ENCODE peak calls at places on chromosome 18, in eight cellular contexts. One of them, this sample, is unnamed.

GRCh38 chr18:58911766-58912165 is 47.1 kb downstream of the ZNF532 start:
- DNase-seq in EH: peak; percentile 44
- DNase-seq in kidney tubule cell: peak; percentile 61
- DNase-seq in CD4-positive, alpha-beta T cell: no peak
- DNase-seq in germinal center: no peak
- DNase-seq in activated CD8-positive, alpha-beta T cell treated with anti-CD3 and anti-CD28 coated beads, Interleukin-2, amount 10 ng/mL, durations not matched to agents 7 days and 5 days: no peak
- DNase-seq in HFFc6: no peak
- DNase-seq in Right ventricle myocardium superior: no peak
- DNase-seq in this sample: no peak

GRCh38 chr18:57430983-57431382 is 4.2 kb upstream of the ONECUT2 start:
- DNase-seq in EH: no peak
- DNase-seq in kidney tubule cell: no peak
- DNase-seq in CD4-positive, alpha-beta T cell: no peak
- DNase-seq in germinal center: no peak
- DNase-seq in activated CD8-positive, alpha-beta T cell treated with anti-CD3 and anti-CD28 coated beads, Interleukin-2, amount 10 ng/mL, durations not matched to agents 7 days and 5 days: no peak
- DNase-seq in HFFc6: no peak
- DNase-seq in Right ventricle myocardium superior: no peak
- DNase-seq in this sample: no peak

GRCh38 chr18:50297621-50298442 is 10.3 kb upstream of the CXXC1 start:
- DNase-seq in EH: peak; percentile 80
- DNase-seq in kidney tubule cell: peak; percentile 75
- DNase-seq in CD4-positive, alpha-beta T cell: peak; percentile 65
- DNase-seq in germinal center: peak; percentile 88
- DNase-seq in activated CD8-positive, alpha-beta T cell treated with anti-CD3 and anti-CD28 coated beads, Interleukin-2, amount 10 ng/mL, durations not matched to agents 7 days and 5 days: peak; percentile 89
- DNase-seq in HFFc6: no peak
- DNase-seq in Right ventricle myocardium superior: peak; percentile 89
- DNase-seq in this sample: peak; percentile 79

GRCh38 chr18:47996091-47996541 is 65.7 kb upstream of the SMAD2 start:
- DNase-seq in EH: no peak
- DNase-seq in kidney tubule cell: peak; percentile 32
- DNase-seq in CD4-positive, alpha-beta T cell: no peak
- DNase-seq in germinal center: no peak
- DNase-seq in activated CD8-positive, alpha-beta T cell treated with anti-CD3 and anti-CD28 coated beads, Interleukin-2, amount 10 ng/mL, durations not matched to agents 7 days and 5 days: no peak
- DNase-seq in HFFc6: no peak
- DNase-seq in Right ventricle myocardium superior: no peak
- DNase-seq in this sample: no peak

GRCh38 chr18:45741056-45741455 is 17.1 kb downstream of the SLC14A1 start:
- DNase-seq in EH: no peak
- DNase-seq in kidney tubule cell: no peak
- DNase-seq in CD4-positive, alpha-beta T cell: no peak
- DNase-seq in germinal center: no peak
- DNase-seq in activated CD8-positive, alpha-beta T cell treated with anti-CD3 and anti-CD28 coated beads, Interleukin-2, amount 10 ng/mL, durations not matched to agents 7 days and 5 days: no peak
- DNase-seq in HFFc6: no peak
- DNase-seq in Right ventricle myocardium superior: no peak
- DNase-seq in this sample: no peak

GRCh38 chr18:79406708-79407107 is 11.0 kb downstream of the NFATC1 start:
- DNase-seq in EH: no peak
- DNase-seq in kidney tubule cell: no peak
- DNase-seq in CD4-positive, alpha-beta T cell: no peak
- DNase-seq in germinal center: no peak
- DNase-seq in activated CD8-positive, alpha-beta T cell treated with anti-CD3 and anti-CD28 coated beads, Interleukin-2, amount 10 ng/mL, durations not matched to agents 7 days and 5 days: no peak
- DNase-seq in HFFc6: no peak
- DNase-seq in Right ventricle myocardium superior: peak; percentile 37
- DNase-seq in this sample: no peak

GRCh38 chr18:79627750-79628294 is 51.8 kb upstream of the CTDP1 start:
- DNase-seq in EH: no peak
- DNase-seq in kidney tubule cell: no peak
- DNase-seq in CD4-positive, alpha-beta T cell: no peak
- DNase-seq in germinal center: no peak
- DNase-seq in activated CD8-positive, alpha-beta T cell treated with anti-CD3 and anti-CD28 coated beads, Interleukin-2, amount 10 ng/mL, durations not matched to agents 7 days and 5 days: no peak
- DNase-seq in HFFc6: no peak
- DNase-seq in Right ventricle myocardium superior: no peak
- DNase-seq in this sample: no peak

GRCh38 chr18:58887613-58887963 is 22.9 kb downstream of the ZNF532 start:
- DNase-seq in EH: no peak
- DNase-seq in kidney tubule cell: peak; percentile 80
- DNase-seq in CD4-positive, alpha-beta T cell: no peak
- DNase-seq in germinal center: peak; percentile 49
- DNase-seq in activated CD8-positive, alpha-beta T cell treated with anti-CD3 and anti-CD28 coated beads, Interleukin-2, amount 10 ng/mL, durations not matched to agents 7 days and 5 days: peak; percentile 38
- DNase-seq in HFFc6: no peak
- DNase-seq in Right ventricle myocardium superior: peak; percentile 84
- DNase-seq in this sample: peak; percentile 74

GRCh38 chr18:51009071-51009470 is 20.9 kb upstream of the SMAD4 start:
- DNase-seq in EH: peak; percentile 21
- DNase-seq in kidney tubule cell: peak; percentile 94
- DNase-seq in CD4-positive, alpha-beta T cell: no peak
- DNase-seq in germinal center: no peak
- DNase-seq in activated CD8-positive, alpha-beta T cell treated with anti-CD3 and anti-CD28 coated beads, Interleukin-2, amount 10 ng/mL, durations not matched to agents 7 days and 5 days: no peak
- DNase-seq in HFFc6: no peak
- DNase-seq in Right ventricle myocardium superior: no peak
- DNase-seq in this sample: peak; percentile 44

GRCh38 chr18:61199131-61199903 is 133.9 kb upstream of the CDH20 start:
- DNase-seq in EH: peak; percentile 12
- DNase-seq in kidney tubule cell: peak; percentile 21
- DNase-seq in CD4-positive, alpha-beta T cell: no peak
- DNase-seq in germinal center: no peak
- DNase-seq in activated CD8-positive, alpha-beta T cell treated with anti-CD3 and anti-CD28 coated beads, Interleukin-2, amount 10 ng/mL, durations not matched to agents 7 days and 5 days: no peak
- DNase-seq in HFFc6: peak; percentile 0
- DNase-seq in Right ventricle myocardium superior: no peak
- DNase-seq in this sample: no peak

GRCh38 chr18:74906189-74906588 is 302.8 kb downstream of the PTGR3 start:
- DNase-seq in EH: no peak
- DNase-seq in kidney tubule cell: no peak
- DNase-seq in CD4-positive, alpha-beta T cell: no peak
- DNase-seq in germinal center: no peak
- DNase-seq in activated CD8-positive, alpha-beta T cell treated with anti-CD3 and anti-CD28 coated beads, Interleukin-2, amount 10 ng/mL, durations not matched to agents 7 days and 5 days: no peak
- DNase-seq in HFFc6: no peak
- DNase-seq in Right ventricle myocardium superior: no peak
- DNase-seq in this sample: no peak

GRCh38 chr18:8998481-8999217 is 103.8 kb upstream of the NDUFV2 start:
- DNase-seq in EH: peak; percentile 78
- DNase-seq in kidney tubule cell: no peak
- DNase-seq in CD4-positive, alpha-beta T cell: no peak
- DNase-seq in germinal center: no peak
- DNase-seq in activated CD8-positive, alpha-beta T cell treated with anti-CD3 and anti-CD28 coated beads, Interleukin-2, amount 10 ng/mL, durations not matched to agents 7 days and 5 days: no peak
- DNase-seq in HFFc6: no peak
- DNase-seq in Right ventricle myocardium superior: no peak
- DNase-seq in this sample: peak; percentile 43

GRCh38 chr18:44917865-44918476 is 237.3 kb downstream of the SETBP1 start:
- DNase-seq in EH: no peak
- DNase-seq in kidney tubule cell: no peak
- DNase-seq in CD4-positive, alpha-beta T cell: no peak
- DNase-seq in germinal center: no peak
- DNase-seq in activated CD8-positive, alpha-beta T cell treated with anti-CD3 and anti-CD28 coated beads, Interleukin-2, amount 10 ng/mL, durations not matched to agents 7 days and 5 days: no peak
- DNase-seq in HFFc6: no peak
- DNase-seq in Right ventricle myocardium superior: no peak
- DNase-seq in this sample: no peak

GRCh38 chr18:24031318-24031717 is 16.8 kb downstream of the TTC39C start:
- DNase-seq in EH: no peak
- DNase-seq in kidney tubule cell: no peak
- DNase-seq in CD4-positive, alpha-beta T cell: no peak
- DNase-seq in germinal center: no peak
- DNase-seq in activated CD8-positive, alpha-beta T cell treated with anti-CD3 and anti-CD28 coated beads, Interleukin-2, amount 10 ng/mL, durations not matched to agents 7 days and 5 days: no peak
- DNase-seq in HFFc6: no peak
- DNase-seq in Right ventricle myocardium superior: no peak
- DNase-seq in this sample: no peak

GRCh38 chr18:14089781-14090180 is 42.5 kb downstream of the ZNF519 start:
- DNase-seq in EH: peak; percentile 12
- DNase-seq in kidney tubule cell: peak; percentile 37
- DNase-seq in CD4-positive, alpha-beta T cell: no peak
- DNase-seq in germinal center: no peak
- DNase-seq in activated CD8-positive, alpha-beta T cell treated with anti-CD3 and anti-CD28 coated beads, Interleukin-2, amount 10 ng/mL, durations not matched to agents 7 days and 5 days: no peak
- DNase-seq in HFFc6: no peak
- DNase-seq in Right ventricle myocardium superior: no peak
- DNase-seq in this sample: peak; percentile 37

GRCh38 chr18:33804258-33804657 is 226.2 kb downstream of the ASXL3 start:
- DNase-seq in EH: no peak
- DNase-seq in kidney tubule cell: peak; percentile 72
- DNase-seq in CD4-positive, alpha-beta T cell: no peak
- DNase-seq in germinal center: no peak
- DNase-seq in activated CD8-positive, alpha-beta T cell treated with anti-CD3 and anti-CD28 coated beads, Interleukin-2, amount 10 ng/mL, durations not matched to agents 7 days and 5 days: no peak
- DNase-seq in HFFc6: no peak
- DNase-seq in Right ventricle myocardium superior: no peak
- DNase-seq in this sample: no peak

GRCh38 chr18:58449366-58449935 is 179.4 kb downstream of the ALPK2 start:
- DNase-seq in EH: peak; percentile 21
- DNase-seq in kidney tubule cell: peak; percentile 75
- DNase-seq in CD4-positive, alpha-beta T cell: no peak
- DNase-seq in germinal center: no peak
- DNase-seq in activated CD8-positive, alpha-beta T cell treated with anti-CD3 and anti-CD28 coated beads, Interleukin-2, amount 10 ng/mL, durations not matched to agents 7 days and 5 days: no peak
- DNase-seq in HFFc6: peak; percentile 11
- DNase-seq in Right ventricle myocardium superior: no peak
- DNase-seq in this sample: peak; percentile 24

GRCh38 chr18:66795011-66795410 is 191.1 kb upstream of the CDH19 start:
- DNase-seq in EH: no peak
- DNase-seq in kidney tubule cell: no peak
- DNase-seq in CD4-positive, alpha-beta T cell: no peak
- DNase-seq in germinal center: no peak
- DNase-seq in activated CD8-positive, alpha-beta T cell treated with anti-CD3 and anti-CD28 coated beads, Interleukin-2, amount 10 ng/mL, durations not matched to agents 7 days and 5 days: no peak
- DNase-seq in HFFc6: no peak
- DNase-seq in Right ventricle myocardium superior: no peak
- DNase-seq in this sample: no peak

GRCh38 chr18:74493689-74494088 is 2.5 kb upstream of the CNDP2 start:
- DNase-seq in EH: peak; percentile 41
- DNase-seq in kidney tubule cell: peak; percentile 75
- DNase-seq in CD4-positive, alpha-beta T cell: peak; percentile 58
- DNase-seq in germinal center: peak; percentile 42
- DNase-seq in activated CD8-positive, alpha-beta T cell treated with anti-CD3 and anti-CD28 coated beads, Interleukin-2, amount 10 ng/mL, durations not matched to agents 7 days and 5 days: peak; percentile 79
- DNase-seq in HFFc6: peak; percentile 47
- DNase-seq in Right ventricle myocardium superior: no peak
- DNase-seq in this sample: peak; percentile 26

GRCh38 chr18:79217979-79218604 is 148.9 kb downstream of the ATP9B start:
- DNase-seq in EH: no peak
- DNase-seq in kidney tubule cell: no peak
- DNase-seq in CD4-positive, alpha-beta T cell: no peak
- DNase-seq in germinal center: no peak
- DNase-seq in activated CD8-positive, alpha-beta T cell treated with anti-CD3 and anti-CD28 coated beads, Interleukin-2, amount 10 ng/mL, durations not matched to agents 7 days and 5 days: no peak
- DNase-seq in HFFc6: no peak
- DNase-seq in Right ventricle myocardium superior: no peak
- DNase-seq in this sample: no peak

GRCh38 chr18:51621103-51621969 is 423.9 kb upstream of the MEX3C start:
- DNase-seq in EH: no peak
- DNase-seq in kidney tubule cell: peak; percentile 59
- DNase-seq in CD4-positive, alpha-beta T cell: no peak
- DNase-seq in germinal center: peak; percentile 23
- DNase-seq in activated CD8-positive, alpha-beta T cell treated with anti-CD3 and anti-CD28 coated beads, Interleukin-2, amount 10 ng/mL, durations not matched to agents 7 days and 5 days: peak; percentile 35
- DNase-seq in HFFc6: peak; percentile 2
- DNase-seq in Right ventricle myocardium superior: peak; percentile 54
- DNase-seq in this sample: peak; percentile 1

GRCh38 chr18:41543815-41544214 is 411.2 kb upstream of the PIK3C3 start:
- DNase-seq in EH: no peak
- DNase-seq in kidney tubule cell: no peak
- DNase-seq in CD4-positive, alpha-beta T cell: no peak
- DNase-seq in germinal center: no peak
- DNase-seq in activated CD8-positive, alpha-beta T cell treated with anti-CD3 and anti-CD28 coated beads, Interleukin-2, amount 10 ng/mL, durations not matched to agents 7 days and 5 days: no peak
- DNase-seq in HFFc6: no peak
- DNase-seq in Right ventricle myocardium superior: no peak
- DNase-seq in this sample: no peak

GRCh38 chr18:8952796-8953760 is 149.4 kb upstream of the NDUFV2 start:
- DNase-seq in EH: peak; percentile 97
- DNase-seq in kidney tubule cell: peak; percentile 52
- DNase-seq in CD4-positive, alpha-beta T cell: no peak
- DNase-seq in germinal center: no peak
- DNase-seq in activated CD8-positive, alpha-beta T cell treated with anti-CD3 and anti-CD28 coated beads, Interleukin-2, amount 10 ng/mL, durations not matched to agents 7 days and 5 days: no peak
- DNase-seq in HFFc6: peak; percentile 96
- DNase-seq in Right ventricle myocardium superior: no peak
- DNase-seq in this sample: peak; percentile 94

GRCh38 chr18:57432118-57432517 is 3.1 kb upstream of the ONECUT2 start:
- DNase-seq in EH: no peak
- DNase-seq in kidney tubule cell: no peak
- DNase-seq in CD4-positive, alpha-beta T cell: no peak
- DNase-seq in germinal center: no peak
- DNase-seq in activated CD8-positive, alpha-beta T cell treated with anti-CD3 and anti-CD28 coated beads, Interleukin-2, amount 10 ng/mL, durations not matched to agents 7 days and 5 days: no peak
- DNase-seq in HFFc6: no peak
- DNase-seq in Right ventricle myocardium superior: no peak
- DNase-seq in this sample: no peak

GRCh38 chr18:22108674-22109073 is 60.7 kb upstream of the GATA6 start:
- DNase-seq in EH: peak; percentile 4
- DNase-seq in kidney tubule cell: no peak
- DNase-seq in CD4-positive, alpha-beta T cell: no peak
- DNase-seq in germinal center: no peak
- DNase-seq in activated CD8-positive, alpha-beta T cell treated with anti-CD3 and anti-CD28 coated beads, Interleukin-2, amount 10 ng/mL, durations not matched to agents 7 days and 5 days: no peak
- DNase-seq in HFFc6: no peak
- DNase-seq in Right ventricle myocardium superior: no peak
- DNase-seq in this sample: no peak

GRCh38 chr18:3368193-3368592 is 81.8 kb upstream of the TGIF1 start:
- DNase-seq in EH: peak; percentile 76
- DNase-seq in kidney tubule cell: peak; percentile 46
- DNase-seq in CD4-positive, alpha-beta T cell: no peak
- DNase-seq in germinal center: no peak
- DNase-seq in activated CD8-positive, alpha-beta T cell treated with anti-CD3 and anti-CD28 coated beads, Interleukin-2, amount 10 ng/mL, durations not matched to agents 7 days and 5 days: no peak
- DNase-seq in HFFc6: peak; percentile 47
- DNase-seq in Right ventricle myocardium superior: no peak
- DNase-seq in this sample: peak; percentile 84

GRCh38 chr18:30712383-30712782 is 330.2 kb downstream of the DSC3 start:
- DNase-seq in EH: no peak
- DNase-seq in kidney tubule cell: no peak
- DNase-seq in CD4-positive, alpha-beta T cell: no peak
- DNase-seq in germinal center: no peak
- DNase-seq in activated CD8-positive, alpha-beta T cell treated with anti-CD3 and anti-CD28 coated beads, Interleukin-2, amount 10 ng/mL, durations not matched to agents 7 days and 5 days: no peak
- DNase-seq in HFFc6: no peak
- DNase-seq in Right ventricle myocardium superior: no peak
- DNase-seq in this sample: no peak